ENCODE peak calls at places on chromosomes 4 and X, in ten cellular contexts. J is EH; R is heart left ventricle; L is ecto neural progenitor cell; M is neural crest cell; O is naive thymus-derived CD8-positive, alpha-beta T cell; V is RKO; X is LoVo; D is WTC11; P is mammary epithelial cell. B is an unnamed sample.

GRCh38 chr4:29983890-29984289 is 736.3 kb upstream of the PCDH7 start:
- DNase-seq in J (no peak), R (no peak), L (no peak), M (no peak), O (no peak), V (no peak), X (no peak), D (no peak), P (no peak), B (no peak)

GRCh38 chr4:24980064-24980690 is 50.6 kb downstream of the LGI2 start:
- DNase-seq in J (peak), R (peak), L (peak), M (peak), O (peak), V (peak), X (peak), D (peak), P (peak), B (peak)

GRCh38 chr4:100786481-100786880 is 268.7 kb upstream of the EMCN start:
- DNase-seq in J (no peak), R (no peak), L (no peak), M (no peak), O (no peak), V (no peak), X (no peak), D (no peak), P (no peak), B (no peak)

GRCh38 chr4:22485751-22486150 is 30.1 kb downstream of the ADGRA3 start:
- DNase-seq in J (peak), R (no peak), L (no peak), M (no peak), O (no peak), V (no peak), X (no peak), D (no peak), P (peak), B (peak)

GRCh38 chrX:22110729-22111494 is 78.8 kb downstream of the PHEX start:
- DNase-seq in J (peak), R (no peak), L (no peak), M (no peak), O (no peak), V (no peak), X (no peak), D (no peak), P (peak), B (no peak)

GRCh38 chr4:48095441-48095840 is 38.6 kb downstream of the TXK start:
- DNase-seq in J (no peak), R (no peak), L (no peak), M (no peak), O (no peak), V (no peak), X (no peak), D (no peak), P (no peak), B (no peak)

GRCh38 chrX:331145-331771 is 12.7 kb upstream of the GTPBP6 start:
- DNase-seq in J (peak), R (no peak), L (no peak), M (no peak), O (peak), V (no peak), X (no peak), D (peak), P (no peak), B (no peak)

GRCh38 chr4:147479817-147480216 is 1.1 kb upstream of the EDNRA start:
- DNase-seq in J (peak), R (peak), L (no peak), M (no peak), O (no peak), V (no peak), X (no peak), D (no peak), P (peak), B (peak)

GRCh38 chr4:13543091-13543581 is 1.2 kb downstream of the NKX3-2 start:
- DNase-seq in J (no peak), R (no peak), L (no peak), M (no peak), O (no peak), V (no peak), X (no peak), D (no peak), P (no peak), B (no peak)

GRCh38 chr4:41207330-41207831 is 7.0 kb downstream of the APBB2 start:
- DNase-seq in J (no peak), R (no peak), L (no peak), M (no peak), O (no peak), V (no peak), X (no peak), D (no peak), P (no peak), B (no peak)

GRCh38 chr4:122548452-122548851 is 72.4 kb downstream of the IL21 start:
- DNase-seq in J (no peak), R (no peak), L (no peak), M (no peak), O (no peak), V (no peak), X (no peak), D (no peak), P (no peak), B (no peak)

GRCh38 chr4:17324431-17324830 is 187.5 kb downstream of the QDPR start:
- DNase-seq in J (peak), R (peak), L (no peak), M (peak), O (peak), V (no peak), X (peak), D (peak), P (no peak), B (peak)

GRCh38 chr4:104475652-104476051 is 19.0 kb downstream of the CXXC4 start:
- DNase-seq in J (no peak), R (no peak), L (peak), M (no peak), O (no peak), V (no peak), X (no peak), D (peak), P (no peak), B (no peak)

GRCh38 chrX:140821280-140821679 is 111.7 kb downstream of the LINC00632 start:
- DNase-seq in J (no peak), R (no peak), L (no peak), M (no peak), O (no peak), V (no peak), X (no peak), D (peak), P (no peak), B (no peak)

GRCh38 chrX:135060697-135061096 is 8.8 kb upstream of the RTL8A start:
- DNase-seq in J (no peak), R (no peak), L (no peak), M (no peak), O (no peak), V (no peak), X (no peak), D (no peak), P (no peak), B (no peak)

GRCh38 chr4:26032572-26033320 is 118.7 kb downstream of the SMIM20 start:
- DNase-seq in J (peak), R (no peak), L (no peak), M (no peak), O (no peak), V (no peak), X (no peak), D (no peak), P (no peak), B (peak)

GRCh38 chr4:6105311-6105911 is 87.2 kb upstream of the C4orf50 start:
- DNase-seq in J (no peak), R (no peak), L (peak), M (no peak), O (no peak), V (no peak), X (no peak), D (peak), P (no peak), B (no peak)

GRCh38 chr4:87031946-87032345 is 97.1 kb downstream of the AFF1 start:
- DNase-seq in J (no peak), R (no peak), L (no peak), M (no peak), O (no peak), V (no peak), X (no peak), D (no peak), P (no peak), B (no peak)

GRCh38 chrX:136159615-136160025 is 12.3 kb downstream of the FHL1 start:
- DNase-seq in J (no peak), R (no peak), L (no peak), M (no peak), O (no peak), V (no peak), X (no peak), D (no peak), P (no peak), B (no peak)

GRCh38 chr4:4383085-4383484 is 3.8 kb upstream of the NSG1 start:
- DNase-seq in J (no peak), R (no peak), L (no peak), M (no peak), O (no peak), V (no peak), X (no peak), D (no peak), P (no peak), B (no peak)

GRCh38 chr4:153205028-153205648 is 895 bp downstream of the TRIM2 start:
- DNase-seq in J (peak), R (no peak), L (no peak), M (no peak), O (peak), V (no peak), X (peak), D (no peak), P (no peak), B (no peak)

GRCh38 chrX:18146954-18147353 is 73.7 kb downstream of the BEND2 start:
- DNase-seq in J (peak), R (no peak), L (no peak), M (peak), O (peak), V (peak), X (peak), D (peak), P (no peak), B (no peak)

GRCh38 chrX:25015486-25016360 is at the start of gene ARX:
- DNase-seq in J (peak), R (peak), L (peak), M (peak), O (no peak), V (no peak), X (no peak), D (peak), P (peak), B (no peak)

GRCh38 chr4:17597517-17597916 is 16.9 kb upstream of the MED28 start:
- DNase-seq in J (peak), R (no peak), L (no peak), M (no peak), O (no peak), V (peak), X (no peak), D (no peak), P (peak), B (no peak)

GRCh38 chr4:7121174-7121573 is 53.3 kb upstream of the GRPEL1 start:
- DNase-seq in J (peak), R (no peak), L (no peak), M (no peak), O (no peak), V (no peak), X (no peak), D (no peak), P (no peak), B (no peak)

GRCh38 chrX:8067754-8068469 is 103.2 kb downstream of the VCX2 start:
- DNase-seq in J (no peak), R (no peak), L (no peak), M (no peak), O (no peak), V (peak), X (peak), D (no peak), P (peak), B (no peak)

GRCh38 chr4:903066-904046 is 28.8 kb downstream of the GAK start:
- DNase-seq in J (no peak), R (no peak), L (no peak), M (no peak), O (no peak), V (no peak), X (no peak), D (no peak), P (no peak), B (no peak)

GRCh38 chrX:132216283-132216682 is 3.0 kb downstream of the RAP2C start:
- DNase-seq in J (no peak), R (no peak), L (no peak), M (no peak), O (no peak), V (peak), X (no peak), D (no peak), P (no peak), B (no peak)

GRCh38 chr4:24794111-24794860 is 1.1 kb upstream of the SOD3 start:
- DNase-seq in J (peak), R (no peak), L (no peak), M (no peak), O (no peak), V (no peak), X (no peak), D (no peak), P (no peak), B (peak)

GRCh38 chrX:70825366-70825765 is 83.1 kb downstream of the TEX11 start:
- DNase-seq in J (no peak), R (no peak), L (no peak), M (no peak), O (no peak), V (no peak), X (no peak), D (no peak), P (no peak), B (no peak)

GRCh38 chrX:152663086-152663485 is 25.4 kb downstream of the GABRQ start:
- DNase-seq in J (no peak), R (no peak), L (no peak), M (no peak), O (no peak), V (no peak), X (no peak), D (no peak), P (no peak), B (no peak)

GRCh38 chrX:140766024-140766611 is 56.6 kb downstream of the LINC00632 start:
- DNase-seq in J (peak), R (peak), L (peak), M (peak), O (peak), V (peak), X (peak), D (peak), P (peak), B (peak)

GRCh38 chr4:98374643-98375042 is 113.5 kb downstream of the RAP1GDS1 start:
- DNase-seq in J (no peak), R (peak), L (no peak), M (no peak), O (no peak), V (no peak), X (no peak), D (no peak), P (no peak), B (no peak)

GRCh38 chrX:7546551-7547080 is 296.4 kb upstream of the VCX start:
- DNase-seq in J (no peak), R (no peak), L (no peak), M (no peak), O (no peak), V (no peak), X (no peak), D (no peak), P (no peak), B (no peak)

GRCh38 chr4:55355555-55355954 is 9.5 kb downstream of the SRD5A3 start:
- DNase-seq in J (no peak), R (no peak), L (no peak), M (no peak), O (no peak), V (no peak), X (no peak), D (no peak), P (peak), B (no peak)

GRCh38 chr4:77734928-77735327 is 84.2 kb downstream of the CNOT6L start:
- DNase-seq in J (peak), R (no peak), L (no peak), M (no peak), O (peak), V (peak), X (peak), D (no peak), P (peak), B (peak)

GRCh38 chr4:120862432-120862831 is 60.1 kb downstream of the PRDM5 start:
- DNase-seq in J (no peak), R (no peak), L (no peak), M (no peak), O (no peak), V (no peak), X (no peak), D (no peak), P (no peak), B (no peak)

B was measured in HFFc6.